ENCODE peak calls at places on chromosomes 1 and 21, in eight cellular contexts. J, V, N, F, U, W, M and H are unnamed samples.
A peak's percentile ranks its signal among the peaks of the same experiment; 100 is the strongest.

GRCh38 chr1:154760469-154760933 is 109.6 kb downstream of the KCNN3 start:
- DNase-seq in J (no peak), V (no peak), N (no peak), F (no peak), U (peak; percentile 85), W (peak; percentile 93), M (peak; percentile 62), H (no peak)

GRCh38 chr1:60971330-60971729 is 111.0 kb upstream of the NFIA start:
- DNase-seq in J (no peak), V (no peak), N (no peak), F (no peak), U (no peak), W (no peak), M (no peak), H (no peak)

GRCh38 chr1:155015527-155016230 is 13.1 kb downstream of the ZBTB7B start:
- DNase-seq in J (no peak), V (no peak), N (no peak), F (no peak), U (no peak), W (no peak), M (no peak), H (no peak)

GRCh38 chr1:206508130-206508884 is 976 bp downstream of the RASSF5 start:
- DNase-seq in J (no peak), V (no peak), N (no peak), F (no peak), U (no peak), W (no peak), M (no peak), H (no peak)

GRCh38 chr1:40625076-40625475 is 40.4 kb downstream of the RIMS3 start:
- DNase-seq in J (peak; percentile 12), V (no peak), N (no peak), F (no peak), U (no peak), W (peak; percentile 69), M (no peak), H (peak; percentile 30)

GRCh38 chr21:42748620-42749176 is 95.3 kb downstream of the PDE9A start:
- DNase-seq in J (no peak), V (no peak), N (no peak), F (no peak), U (no peak), W (no peak), M (no peak), H (no peak)

GRCh38 chr1:14778882-14779594 is 180.6 kb downstream of the KAZN start:
- DNase-seq in J (peak; percentile 12), V (no peak), N (no peak), F (no peak), U (peak; percentile 58), W (peak; percentile 94), M (no peak), H (no peak)

GRCh38 chr1:171828794-171829193 is 12.5 kb upstream of the DNM3 start:
- DNase-seq in J (no peak), V (no peak), N (no peak), F (no peak), U (no peak), W (no peak), M (no peak), H (no peak)

GRCh38 chr1:96472471-96472870 is 249.1 kb upstream of the PTBP2 start:
- DNase-seq in J (peak; percentile 33), V (no peak), N (no peak), F (peak; percentile 95), U (no peak), W (no peak), M (no peak), H (no peak)

GRCh38 chr1:10514490-10515235 is 39.9 kb downstream of the PEX14 start:
- DNase-seq in J (peak; percentile 33), V (no peak), N (no peak), F (peak; percentile 44), U (no peak), W (no peak), M (no peak), H (peak; percentile 42)

GRCh38 chr1:10152709-10153284 is 57.6 kb upstream of the KIF1B start:
- DNase-seq in J (peak; percentile 46), V (no peak), N (no peak), F (peak; percentile 38), U (no peak), W (peak; percentile 91), M (peak; percentile 49), H (peak; percentile 42)

GRCh38 chr1:205448540-205449253 is 7.1 kb downstream of the BLACAT1 start:
- DNase-seq in J (no peak), V (no peak), N (no peak), F (no peak), U (no peak), W (peak; percentile 81), M (no peak), H (peak; percentile 35)

GRCh38 chr1:109923131-109923945 is 12.7 kb downstream of the CSF1 start:
- DNase-seq in J (no peak), V (no peak), N (no peak), F (no peak), U (no peak), W (peak; percentile 88), M (no peak), H (no peak)

GRCh38 chr1:10528066-10529014 is 53.6 kb downstream of the PEX14 start:
- DNase-seq in J (peak; percentile 81), V (peak; percentile 60), N (no peak), F (peak; percentile 98), U (no peak), W (peak; percentile 55), M (no peak), H (peak; percentile 94)

GRCh38 chr1:109789771-109790170 is 26.0 kb upstream of the EPS8L3 start:
- DNase-seq in J (no peak), V (no peak), N (no peak), F (no peak), U (peak; percentile 36), W (no peak), M (peak; percentile 6), H (no peak)

GRCh38 chr1:236779312-236779711 is 15.8 kb upstream of the MTR start:
- DNase-seq in J (no peak), V (no peak), N (no peak), F (no peak), U (no peak), W (no peak), M (no peak), H (no peak)

GRCh38 chr1:112444269-112444668 is 48.3 kb downstream of the CTTNBP2NL start:
- DNase-seq in J (peak; percentile 35), V (peak; percentile 19), N (no peak), F (peak; percentile 70), U (no peak), W (no peak), M (no peak), H (peak; percentile 37)

GRCh38 chr1:47934243-47934805 is 62.9 kb downstream of the TRABD2B start:
- DNase-seq in J (no peak), V (no peak), N (no peak), F (no peak), U (no peak), W (peak; percentile 77), M (peak; percentile 66), H (no peak)

GRCh38 chr1:192587386-192588276 is 12.1 kb downstream of the RGS1 start:
- DNase-seq in J (no peak), V (no peak), N (no peak), F (no peak), U (no peak), W (no peak), M (no peak), H (no peak)

GRCh38 chr21:40049959-40050290 is 182.7 kb downstream of the PCP4 start:
- DNase-seq in J (no peak), V (no peak), N (no peak), F (no peak), U (no peak), W (peak; percentile 63), M (no peak), H (no peak)

GRCh38 chr21:46645840-46646239 is 10.4 kb downstream of the PRMT2 start:
- DNase-seq in J (no peak), V (no peak), N (no peak), F (no peak), U (no peak), W (no peak), M (no peak), H (no peak)
- H3K36me3 ChIP-seq in J (peaks cover 66% of the 10 kb centered on the region), V (peaks cover 45% of the 10 kb centered on the region), N (peaks cover 84% of the 10 kb centered on the region), F (peaks cover 47% of the 10 kb centered on the region), U (peaks cover 100% of the 10 kb centered on the region), W (peaks cover 92% of the 10 kb centered on the region), M (no peaks in the 10 kb centered on the region), H (peaks cover 43% of the 10 kb centered on the region)

DNA sequence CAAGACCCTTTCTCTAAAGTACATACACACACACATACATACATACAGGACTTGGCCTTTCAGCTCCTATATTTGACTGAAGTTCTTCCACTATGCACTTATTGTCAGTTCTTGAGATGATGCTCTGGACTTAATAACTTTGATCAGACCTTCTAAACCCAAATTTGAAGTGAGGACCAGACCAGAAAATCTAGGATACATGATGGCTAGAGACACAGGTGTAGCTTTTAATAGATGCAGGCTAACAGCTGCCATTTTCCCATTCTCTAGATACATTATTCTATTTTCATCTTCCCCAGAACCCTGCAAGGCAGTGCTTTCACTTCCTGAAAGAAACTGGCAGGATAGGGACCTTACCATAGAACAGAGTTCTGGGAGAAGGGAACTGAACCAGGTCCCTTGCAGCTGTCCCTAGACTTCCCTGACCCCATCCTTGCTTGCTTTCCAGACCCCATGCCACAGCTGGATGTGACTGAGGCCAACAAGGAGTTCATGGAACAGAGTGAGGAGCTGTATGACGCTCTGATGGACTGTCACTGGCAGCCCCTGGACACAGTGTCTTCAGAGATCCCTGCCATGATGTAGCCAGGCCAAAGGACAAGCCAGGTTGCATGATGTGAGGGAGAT is 14.9 kb upstream of the RAB42 start:
- DNase-seq in J (no peak), V (no peak), N (no peak), F (no peak), U (no peak), W (no peak), M (no peak), H (no peak)
- H3K36me3 ChIP-seq in J (peaks cover 54% of the 10 kb centered on the region), V (peaks cover 15% of the 10 kb centered on the region), N (peaks cover 74% of the 10 kb centered on the region), F (peaks cover 13% of the 10 kb centered on the region), U (peaks cover 78% of the 10 kb centered on the region), W (peaks cover 52% of the 10 kb centered on the region), M (no peaks in the 10 kb centered on the region), H (peaks cover 25% of the 10 kb centered on the region)

DNA sequence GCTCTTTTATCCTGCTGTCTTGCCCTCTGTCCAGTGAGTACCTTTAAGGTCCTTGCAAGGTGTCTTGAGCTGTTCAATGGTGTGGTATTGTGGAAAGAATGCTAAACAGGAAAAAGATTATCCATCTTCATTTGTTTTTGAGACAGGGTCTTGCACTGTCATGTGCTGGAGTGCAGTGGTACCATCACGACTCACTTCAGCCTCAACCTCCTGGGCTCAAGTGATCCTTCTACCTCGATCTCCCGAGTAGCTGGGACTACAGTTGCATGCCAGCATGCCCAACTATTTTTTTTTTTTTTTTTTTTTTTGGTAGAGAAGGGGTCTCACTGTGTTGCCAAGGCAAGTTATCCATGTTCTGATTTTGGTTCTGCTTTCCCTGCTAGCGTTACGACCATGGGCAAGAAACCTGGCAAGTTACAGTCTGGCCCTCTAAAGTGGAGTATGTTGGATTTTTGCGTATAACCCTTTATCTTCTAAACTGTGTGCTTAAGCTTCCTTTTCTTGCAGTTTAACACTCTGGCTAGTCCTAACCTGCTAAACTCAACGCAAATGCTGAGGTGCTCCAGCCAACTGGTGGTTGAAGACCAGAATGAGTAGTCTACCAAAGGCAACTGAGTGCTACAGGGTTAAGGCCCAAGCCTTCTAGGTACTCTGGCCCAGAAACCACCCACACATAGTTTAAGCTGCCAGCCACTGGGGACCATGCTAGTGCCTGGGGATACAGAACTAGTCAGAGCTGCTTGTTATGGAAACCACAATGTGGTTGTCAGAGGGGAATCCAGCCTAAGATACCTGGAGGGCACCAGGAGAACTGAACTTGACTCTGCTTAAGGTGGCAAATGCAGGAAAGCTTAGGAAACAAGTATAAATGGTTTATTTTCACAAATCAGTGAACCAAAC is 7.9 kb downstream of the RPL11 start:
- DNase-seq in J (no peak), V (no peak), N (no peak), F (peak; percentile 18), U (no peak), W (no peak), M (no peak), H (peak; percentile 12)
- H3K36me3 ChIP-seq in J (peaks cover 84% of the 10 kb centered on the region), V (peaks cover 34% of the 10 kb centered on the region), N (peaks cover 94% of the 10 kb centered on the region), F (peaks cover 18% of the 10 kb centered on the region), U (peaks cover 91% of the 10 kb centered on the region), W (peaks cover 89% of the 10 kb centered on the region), M (no peaks in the 10 kb centered on the region), H (peaks cover 34% of the 10 kb centered on the region)

GRCh38 chr1:25833158-25833557 is 13.4 kb downstream of the MTFR1L start:
- DNase-seq in J (no peak), V (no peak), N (no peak), F (no peak), U (no peak), W (no peak), M (no peak), H (no peak)
- H3K36me3 ChIP-seq in J (peaks cover 54% of the 10 kb centered on the region), V (peaks cover 13% of the 10 kb centered on the region), N (peaks cover 95% of the 10 kb centered on the region), F (peaks cover 19% of the 10 kb centered on the region), U (peaks cover 64% of the 10 kb centered on the region), W (peaks cover 68% of the 10 kb centered on the region), M (no peaks in the 10 kb centered on the region), H (peaks cover 12% of the 10 kb centered on the region)